ENCODE peak calls at places on chromosomes 7 and 10, in four cellular contexts. E, G, X and T are unnamed samples.
A peak's percentile ranks its signal among the peaks of the same experiment; 100 is the strongest.

GRCh38 chr7:50832744-50833143 is 50.0 kb upstream of the GRB10 start:
- DNase-seq in X (no peak), E (no peak), G (no peak), T (no peak)

GRCh38 chr10:86868353-86868752 is 89.1 kb downstream of the MMRN2 start:
- DNase-seq in G (no peak), E (no peak), X (no peak), T (no peak)

GRCh38 chr10:13930123-13930522 is 343.4 kb downstream of the PRPF18 start:
- DNase-seq in X (no peak), E (no peak), G (no peak), T (no peak)

GRCh38 chr7:31029251-31029650 is 22.9 kb upstream of the ADCYAP1R1 start:
- DNase-seq in X (no peak), E (no peak), G (no peak), T (no peak)

GRCh38 chr10:115624448-115624847 is 531.3 kb downstream of the ATRNL1 start:
- DNase-seq in G (no peak), E (no peak), X (no peak), T (no peak)

GRCh38 chr10:34576789-34577188 is 238.3 kb downstream of the PARD3 start:
- DNase-seq in E (no peak), G (no peak), X (no peak), T (no peak)

GRCh38 chr10:131419797-131420196 is 108.3 kb upstream of the TCERG1L start:
- DNase-seq in X (no peak), E (no peak), G (no peak), T (no peak)

GRCh38 chr10:24209421-24209770 is 458 bp downstream of the KIAA1217 start:
- DNase-seq in G (peak; percentile 39), X (no peak), E (peak; percentile 39), T (no peak)

GRCh38 chr10:11440250-11441150 is 170.9 kb downstream of the USP6NL start:
- DNase-seq in X (no peak), E (no peak), G (peak; percentile 43), T (no peak)

GRCh38 chr10:132528064-132528800 is 9.4 kb upstream of the INPP5A start:
- DNase-seq in E (no peak), G (no peak), X (no peak), T (no peak)

GRCh38 chr7:41582116-41582515 is 120.8 kb downstream of the INHBA start:
- DNase-seq in X (no peak), E (no peak), G (no peak), T (no peak)

GRCh38 chr10:119644215-119644826 is 6.9 kb upstream of the BAG3 start:
- DNase-seq in X (no peak), E (no peak), G (no peak), T (no peak)

GRCh38 chr10:125159486-125159931 is 854 bp downstream of the CTBP2 start:
- DNase-seq in G (no peak), X (no peak), E (no peak), T (no peak)

GRCh38 chr7:142323706-142324105 is 65.8 kb upstream of the PRSS58 start:
- DNase-seq in G (no peak), E (no peak), X (no peak), T (no peak)

GRCh38 chr7:21887779-21888178 is 57.9 kb downstream of the CDCA7L start:
- DNase-seq in X (no peak), E (no peak), G (no peak), T (no peak)

GRCh38 chr7:100572949-100573675 is 588 bp downstream of the SAP25 start:
- DNase-seq in X (no peak), G (no peak), E (no peak), T (no peak)

GRCh38 chr10:87589653-87590052 is 70.0 kb upstream of the PAPSS2 start:
- DNase-seq in X (no peak), G (no peak), E (no peak), T (peak; percentile 56)

GRCh38 chr7:18125536-18125935 is 97.9 kb upstream of the PRPS1L1 start:
- DNase-seq in E (no peak), X (no peak), G (no peak), T (no peak)

GRCh38 chr7:131692131-131692960 is 135.9 kb upstream of the PODXL start:
- DNase-seq in E (peak; percentile 33), X (peak; percentile 72), G (peak; percentile 65), T (no peak)

GRCh38 chr7:100406767-100407166 is 21.7 kb downstream of the ZCWPW1 start:
- DNase-seq in G (no peak), E (no peak), X (no peak), T (no peak)

GRCh38 chr10:61286695-61287094 is 166.5 kb downstream of the TMEM26 start:
- DNase-seq in G (peak; percentile 39), X (no peak), E (peak; percentile 65), T (no peak)

GRCh38 chr7:1571261-1571650 is 1.4 kb upstream of the PSMG3 start:
- DNase-seq in G (no peak), E (no peak), X (no peak), T (no peak)

GRCh38 chr7:126667742-126668366 is 584.9 kb downstream of the GRM8 start:
- DNase-seq in E (no peak), G (no peak), X (no peak), T (no peak)

GRCh38 chr7:132225216-132226030 is 350.8 kb downstream of the PLXNA4 start:
- DNase-seq in E (no peak), G (no peak), X (peak; percentile 65), T (no peak)

GRCh38 chr7:22962775-22963358 is 51.1 kb downstream of the HYCC1 start:
- DNase-seq in E (no peak), X (no peak), G (no peak), T (no peak)

GRCh38 chr7:162583-163297 is 29.6 kb upstream of the FAM20C start:
- DNase-seq in G (no peak), E (no peak), X (peak; percentile 15), T (no peak)

GRCh38 chr10:84925495-84925894 is 597.1 kb downstream of the CCSER2 start:
- DNase-seq in G (no peak), X (no peak), E (no peak), T (no peak)

GRCh38 chr10:14879055-14879800 is 562 bp downstream of the SUV39H2 start:
- DNase-seq in X (peak; percentile 41), E (no peak), G (no peak), T (no peak)

GRCh38 chr7:30112103-30112713 is 22.6 kb upstream of the MTURN start:
- DNase-seq in X (no peak), E (no peak), G (no peak), T (no peak)

GRCh38 chr10:69176823-69177222 is 3.2 kb upstream of the SUPV3L1 start:
- DNase-seq in G (no peak), X (no peak), E (no peak), T (no peak)

GRCh38 chr10:95428702-95429101 is 132.5 kb downstream of the SORBS1 start:
- DNase-seq in X (no peak), G (no peak), E (no peak), T (no peak)

GRCh38 chr10:12984165-12984747 is 17.3 kb downstream of the CCDC3 start:
- DNase-seq in E (no peak), G (no peak), X (no peak), T (no peak)

GRCh38 chr7:152383341-152384234 is 52.2 kb downstream of the KMT2C start:
- DNase-seq in G (no peak), E (no peak), X (no peak), T (peak; percentile 44)

GRCh38 chr7:51591223-51591622 is 274.6 kb upstream of the COBL start:
- DNase-seq in G (no peak), X (no peak), E (no peak), T (no peak)

GRCh38 chr7:15749631-15750030 is 63.1 kb upstream of the MEOX2 start:
- DNase-seq in G (no peak), X (no peak), E (no peak), T (no peak)

GRCh38 chr7:2968176-2968575 is 75.5 kb downstream of the CARD11 start:
- DNase-seq in X (no peak), E (no peak), G (no peak), T (no peak)

GRCh38 chr10:73410897-73411296 is 3.0 kb downstream of the ANXA7 start:
- DNase-seq in G (no peak), X (no peak), E (no peak), T (no peak)
- TF ChIP-seq CTCF in G (no peak), X (no peak), E (no peak), T (no peak)

GRCh38 chr10:18219096-18219495 is 78.9 kb downstream of the CACNB2 start:
- DNase-seq in X (no peak), G (no peak), E (no peak), T (no peak)

GRCh38 chr10:18214692-18215563 is 74.7 kb downstream of the CACNB2 start:
- DNase-seq in X (peak; percentile 60), E (no peak), G (peak; percentile 32), T (no peak)

GRCh38 chr10:18217577-18217976 is 77.4 kb downstream of the CACNB2 start:
- DNase-seq in X (no peak), G (no peak), E (no peak), T (no peak)

GRCh38 chr10:18211862-18212261 is 71.6 kb downstream of the CACNB2 start:
- DNase-seq in X (no peak), E (no peak), G (no peak), T (no peak)

GRCh38 chr10:18216482-18216881 is 76.3 kb downstream of the CACNB2 start:
- DNase-seq in E (no peak), G (no peak), X (no peak), T (no peak)
- TF ChIP-seq CTCF in E (peak; percentile 32), G (peak; percentile 22), X (no peak), T (peak; percentile 61)

DNA sequence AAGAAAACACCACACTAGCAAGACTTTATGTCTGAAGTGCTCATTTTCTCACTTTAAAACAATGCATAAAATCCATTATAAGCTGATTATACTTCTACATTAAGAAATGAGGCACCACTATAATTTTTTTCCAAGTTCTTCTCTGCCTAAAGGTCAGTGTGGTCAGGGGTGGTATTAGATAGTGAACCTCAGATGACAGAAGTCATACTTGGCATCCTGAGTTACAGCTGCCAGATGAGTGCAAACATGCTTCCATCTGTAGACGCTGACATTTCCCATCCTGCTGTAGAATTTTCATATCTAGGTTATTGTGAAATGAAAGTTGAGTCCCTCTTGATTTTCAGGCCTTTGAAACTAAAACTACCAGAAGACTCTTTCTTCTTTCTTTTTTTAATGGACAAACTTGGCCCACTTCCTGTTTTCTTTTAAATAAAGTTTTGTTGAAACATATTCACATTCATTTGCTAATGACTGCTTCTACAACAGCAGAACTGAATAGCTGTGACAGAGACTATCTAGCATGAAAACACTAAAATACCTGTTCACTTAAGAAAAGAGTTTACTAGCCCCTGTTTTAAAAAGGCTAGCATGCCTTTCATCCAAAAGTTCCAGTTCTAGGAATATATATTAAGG is 900.8 kb downstream of the XPNPEP1 start:
- DNase-seq in E (no peak), G (no peak), X (no peak), T (no peak)
- TF ChIP-seq CTCF in E (no peak), G (no peak), X (no peak), T (no peak)

DNA sequence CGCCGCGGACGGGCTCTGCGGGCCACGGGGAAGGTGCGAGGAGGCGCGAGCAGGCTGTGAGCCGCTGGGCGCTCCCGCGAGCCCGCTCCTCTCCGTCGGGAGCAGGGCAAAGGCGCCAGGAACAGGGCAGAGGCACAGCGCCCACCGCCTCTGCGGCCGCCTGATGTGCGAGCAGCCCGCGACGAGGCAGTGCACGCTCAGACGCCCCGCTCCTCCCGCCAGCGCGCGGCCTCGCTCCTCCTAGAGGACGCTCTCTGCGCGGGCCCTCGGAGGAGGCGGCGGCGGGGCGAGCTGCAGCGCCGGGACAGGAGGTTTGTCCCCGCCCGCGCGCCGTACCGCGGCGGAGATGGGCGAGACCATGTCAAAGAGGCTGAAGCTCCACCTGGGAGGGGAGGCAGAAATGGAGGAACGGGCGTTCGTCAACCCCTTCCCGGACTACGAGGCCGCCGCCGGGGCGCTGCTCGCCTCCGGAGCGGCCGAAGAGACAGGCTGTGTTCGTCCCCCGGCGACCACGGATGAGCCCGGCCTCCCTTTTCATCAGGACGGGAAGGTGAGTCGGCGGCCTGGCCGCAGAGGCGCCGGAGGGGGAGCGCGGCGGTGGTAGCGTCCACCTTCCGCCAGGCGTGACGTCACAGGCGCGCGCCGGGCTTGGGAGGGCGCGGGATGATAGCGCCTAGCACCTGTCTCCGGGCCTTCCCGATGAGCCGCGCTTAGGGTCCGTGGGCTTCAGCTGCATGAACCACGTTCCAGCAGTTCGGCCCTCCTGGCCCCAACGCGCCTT is 733 bp downstream of the LANCL2 start:
- DNase-seq in X (peak; percentile 96), G (peak; percentile 94), E (peak; percentile 100), T (peak; percentile 94)
- TF ChIP-seq CTCF in X (peak; percentile 23), G (peak; percentile 23), E (no peak), T (peak; percentile 24)